ENCODE peak calls at places on chromosomes 7 and 10, in seven cellular contexts. E, K, P, D, Z, X and C are unnamed samples.

GRCh38 chr7:32680259-32681173 is 185.2 kb downstream of the AVL9 start:
- DNase-seq in E (peak), K (no peak), P (no peak), D (peak), Z (no peak), X (no peak), C (no peak)

GRCh38 chr10:103717341-103718246 is 137.8 kb downstream of the SH3PXD2A start:
- DNase-seq in E (no peak), K (no peak), P (no peak), D (no peak), Z (no peak), X (no peak), C (no peak)

GRCh38 chr7:94324380-94325120 is 70.1 kb upstream of the COL1A2 start:
- DNase-seq in E (no peak), K (no peak), P (no peak), D (peak), Z (no peak), X (no peak), C (no peak)

GRCh38 chr7:32587431-32587948 is 92.2 kb downstream of the AVL9 start:
- DNase-seq in E (no peak), K (no peak), P (peak), D (peak), Z (no peak), X (no peak), C (no peak)

GRCh38 chr10:60753817-60754216 is 24.5 kb upstream of the CDK1 start:
- DNase-seq in E (no peak), K (no peak), P (no peak), D (no peak), Z (no peak), X (no peak), C (no peak)

GRCh38 chr7:30019960-30020359 is 6.5 kb downstream of the FKBP14 start:
- DNase-seq in E (no peak), K (no peak), P (no peak), D (peak), Z (no peak), X (no peak), C (no peak)

GRCh38 chr7:77327932-77328628 is 88.1 kb downstream of the GSAP start:
- DNase-seq in E (no peak), K (no peak), P (no peak), D (no peak), Z (no peak), X (peak), C (no peak)

GRCh38 chr10:17836917-17837316 is 27.8 kb downstream of the MRC1 start:
- DNase-seq in E (peak), K (peak), P (peak), D (peak), Z (peak), X (no peak), C (peak)

GRCh38 chr10:7696545-7696944 is 6.6 kb upstream of the ITIH2 start:
- DNase-seq in E (peak), K (no peak), P (peak), D (no peak), Z (no peak), X (peak), C (no peak)

GRCh38 chr7:8143151-8143874 is 118.7 kb downstream of the ICA1 start:
- DNase-seq in E (no peak), K (no peak), P (no peak), D (no peak), Z (no peak), X (no peak), C (no peak)

GRCh38 chr7:5594616-5595544 is 171.2 kb upstream of the TNRC18 start:
- DNase-seq in E (no peak), K (no peak), P (peak), D (peak), Z (no peak), X (no peak), C (peak)

GRCh38 chr7:96144260-96144526 is 177.7 kb downstream of the SLC25A13 start:
- DNase-seq in E (no peak), K (no peak), P (no peak), D (peak), Z (no peak), X (no peak), C (no peak)

GRCh38 chr7:18241543-18242231 is 214.0 kb upstream of the PRPS1L1 start:
- DNase-seq in E (no peak), K (no peak), P (no peak), D (no peak), Z (no peak), X (no peak), C (no peak)

GRCh38 chr10:6256439-6256838 is 53.7 kb downstream of the PFKFB3 start:
- DNase-seq in E (no peak), K (peak), P (no peak), D (no peak), Z (no peak), X (no peak), C (no peak)

GRCh38 chr10:4249841-4250496 is 465.0 kb upstream of the KLF6 start:
- DNase-seq in E (no peak), K (no peak), P (no peak), D (no peak), Z (no peak), X (no peak), C (no peak)

GRCh38 chr10:91935886-91936285 is 12.3 kb downstream of the BTAF1 start:
- DNase-seq in E (no peak), K (no peak), P (no peak), D (peak), Z (no peak), X (no peak), C (no peak)

GRCh38 chr7:5630670-5631069 is 150.8 kb downstream of the RNF216 start:
- DNase-seq in E (no peak), K (no peak), P (no peak), D (no peak), Z (no peak), X (no peak), C (no peak)

GRCh38 chr10:66472156-66472555 is 453.7 kb upstream of the LRRTM3 start:
- DNase-seq in E (no peak), K (no peak), P (no peak), D (no peak), Z (no peak), X (no peak), C (no peak)

GRCh38 chr7:106640368-106641141 is 20.4 kb downstream of the CCDC71L start:
- DNase-seq in E (no peak), K (no peak), P (no peak), D (peak), Z (no peak), X (no peak), C (no peak)

GRCh38 chr7:1122832-1123501 is 35.1 kb downstream of the GPER1 start:
- DNase-seq in E (no peak), K (no peak), P (peak), D (no peak), Z (peak), X (no peak), C (no peak)

GRCh38 chr7:96426027-96426426 is 104.1 kb upstream of the SLC25A13 start:
- DNase-seq in E (no peak), K (no peak), P (no peak), D (no peak), Z (no peak), X (no peak), C (no peak)

GRCh38 chr10:59098811-59099452 is 77.5 kb upstream of the PHYHIPL start:
- DNase-seq in E (no peak), K (no peak), P (no peak), D (peak), Z (no peak), X (no peak), C (no peak)

GRCh38 chr10:101030492-101031127 is 319 bp downstream of the PDZD7 start:
- DNase-seq in E (no peak), K (peak), P (no peak), D (no peak), Z (no peak), X (no peak), C (no peak)

GRCh38 chr7:41628926-41629325 is 74.0 kb downstream of the INHBA start:
- DNase-seq in E (no peak), K (no peak), P (peak), D (peak), Z (no peak), X (no peak), C (no peak)

GRCh38 chr10:88150338-88150737 is 286.9 kb downstream of the PTEN start:
- DNase-seq in E (no peak), K (no peak), P (no peak), D (peak), Z (peak), X (no peak), C (no peak)

GRCh38 chr10:21523557-21524008 is 1.9 kb downstream of the SKIDA1 start:
- DNase-seq in E (peak), K (no peak), P (no peak), D (peak), Z (no peak), X (no peak), C (no peak)

GRCh38 chr7:25384820-25385560 is 156.7 kb upstream of the NPVF start:
- DNase-seq in E (no peak), K (no peak), P (no peak), D (no peak), Z (no peak), X (no peak), C (peak)

GRCh38 chr7:42128703-42129102 is 108.3 kb downstream of the GLI3 start:
- DNase-seq in E (no peak), K (no peak), P (no peak), D (no peak), Z (no peak), X (no peak), C (no peak)

GRCh38 chr10:20887706-20888535 is 9.2 kb downstream of the NEBL start:
- DNase-seq in E (no peak), K (no peak), P (no peak), D (no peak), Z (no peak), X (no peak), C (no peak)

GRCh38 chr7:2787251-2787968 is 56.7 kb downstream of the GNA12 start:
- DNase-seq in E (no peak), K (no peak), P (no peak), D (no peak), Z (no peak), X (no peak), C (no peak)

GRCh38 chr7:150975536-150976285 is 2.4 kb downstream of the KCNH2 start:
- DNase-seq in E (no peak), K (no peak), P (no peak), D (no peak), Z (no peak), X (peak), C (no peak)

GRCh38 chr7:103989785-103990775 is 622 bp upstream of the RELN start:
- DNase-seq in E (peak), K (no peak), P (no peak), D (peak), Z (no peak), X (no peak), C (no peak)

GRCh38 chr7:127189074-127189473 is 63.7 kb downstream of the GRM8 start:
- DNase-seq in E (no peak), K (no peak), P (no peak), D (no peak), Z (no peak), X (no peak), C (no peak)

GRCh38 chr10:79444243-79445119 is 943 bp downstream of the ZCCHC24 start:
- DNase-seq in E (peak), K (peak), P (peak), D (peak), Z (peak), X (peak), C (peak)
- H3K27ac ChIP-seq in E (peak), K (peak), P (peak), D (peak), Z (peak), X (peak), C (peak)

DNA sequence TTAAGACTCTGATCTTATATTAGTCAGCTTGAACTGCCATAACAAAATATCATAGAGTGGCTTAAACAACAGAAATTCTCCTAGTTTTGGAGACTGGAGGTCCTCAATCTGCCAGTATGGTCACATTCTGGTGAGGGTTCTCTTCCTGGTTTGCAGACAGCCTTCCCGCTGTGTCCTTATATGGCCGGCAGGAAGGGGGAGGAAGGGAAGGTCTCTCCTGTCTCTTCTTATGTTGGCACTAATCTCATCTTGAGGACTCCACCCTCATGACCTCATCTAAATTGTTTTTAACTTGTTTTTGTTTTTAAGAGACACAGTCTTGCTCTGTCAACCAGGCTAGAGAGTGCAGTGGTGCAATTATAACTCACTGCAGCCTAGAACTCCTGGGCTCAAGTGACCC is 53.1 kb downstream of the VPS41 start:
- DNase-seq in E (no peak), K (no peak), P (no peak), D (no peak), Z (no peak), X (no peak), C (no peak)
- H3K4me3 ChIP-seq in E (no peak), K (no peak), P (no peak), D (no peak), Z (no peak), X (no peak), C (no peak)

GRCh38 chr10:916716-917415 is 14.6 kb downstream of the LARP4B start:
- DNase-seq in E (no peak), K (peak), P (no peak), D (no peak), Z (no peak), X (no peak), C (no peak)
- TF ChIP-seq POLR2A in E (no peak), K (no peak), P (no peak), D (no peak), Z (no peak), X (no peak), C (no peak)

DNA sequence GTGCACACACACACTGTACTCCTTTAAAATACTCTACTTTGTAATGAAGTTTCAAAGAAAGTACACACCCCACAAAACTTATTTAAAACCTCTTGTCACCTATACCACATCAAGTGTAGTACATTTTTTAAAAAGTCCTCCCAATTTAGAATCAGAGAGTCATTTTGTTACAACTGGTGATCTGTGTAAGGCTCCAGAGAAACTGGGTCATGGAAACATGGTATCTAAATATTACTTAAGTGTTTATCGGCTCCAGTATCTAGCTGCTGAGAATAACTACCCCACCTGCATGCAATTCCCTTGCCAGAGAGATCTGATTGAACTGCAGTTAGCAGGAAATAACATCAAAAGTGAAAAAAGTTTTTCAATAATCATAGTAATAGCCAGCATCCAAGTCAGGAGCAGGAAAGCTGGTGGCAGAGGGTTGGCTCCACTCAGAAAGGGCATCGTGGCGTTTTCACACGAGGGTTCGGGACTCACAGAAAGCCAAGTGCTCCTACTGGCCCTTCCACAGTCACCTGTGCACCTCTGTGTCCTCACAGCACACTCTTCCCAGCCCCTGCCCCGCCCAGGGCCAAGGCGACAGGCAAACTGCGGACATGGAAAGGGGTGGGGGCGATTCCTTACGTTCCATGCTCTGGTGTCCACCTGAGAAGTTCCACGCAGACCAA is 6.5 kb downstream of the RGS10 start:
- DNase-seq in E (no peak), K (peak), P (no peak), D (no peak), Z (no peak), X (peak), C (no peak)
- H3K27ac ChIP-seq in E (no peak), K (peak), P (no peak), D (no peak), Z (peak), X (peak), C (no peak)

DNA sequence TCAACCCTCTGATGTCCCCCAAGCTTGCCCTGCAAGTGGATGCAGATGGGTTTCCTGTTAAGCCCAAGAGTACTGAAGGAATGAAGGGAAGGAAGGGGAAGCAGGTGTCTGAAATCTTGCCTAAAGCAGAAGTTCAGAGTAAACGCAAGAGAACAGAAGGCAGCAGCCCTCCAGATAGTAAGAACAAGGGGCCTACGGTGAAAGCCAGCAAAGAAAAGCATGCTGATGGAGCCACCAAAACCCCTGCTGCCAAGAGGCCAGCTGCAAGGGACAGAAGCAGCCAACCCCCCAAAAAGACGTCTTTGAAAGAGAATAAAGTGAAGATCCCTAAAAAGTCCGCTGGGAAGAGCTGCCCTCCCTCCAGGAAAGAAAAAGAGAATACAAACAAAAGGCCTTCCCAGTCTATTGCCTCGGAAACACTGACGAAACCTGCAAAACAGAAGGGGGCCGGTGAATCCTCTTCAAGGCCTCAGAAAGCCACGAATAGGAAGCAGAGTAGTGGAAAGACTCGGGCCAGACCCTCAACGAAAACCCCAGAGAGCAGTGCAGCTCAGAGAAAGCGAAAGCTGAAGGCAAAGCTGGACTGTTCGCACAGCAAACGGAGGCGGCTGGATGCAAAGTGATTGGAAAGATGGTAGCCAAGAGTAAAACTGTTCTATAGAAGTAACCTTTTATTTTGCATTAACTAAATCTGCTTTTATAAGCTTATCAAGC is 152.6 kb downstream of the LCOR start:
- DNase-seq in E (no peak), K (no peak), P (no peak), D (no peak), Z (no peak), X (no peak), C (no peak)
- H3K4me3 ChIP-seq in E (no peak), K (no peak), P (peak), D (no peak), Z (no peak), X (no peak), C (no peak)

GRCh38 chr7:157844611-157845010 is 507.8 kb downstream of the DNAJB6 start:
- DNase-seq in E (no peak), K (no peak), P (no peak), D (no peak), Z (no peak), X (no peak), C (no peak)
- TF ChIP-seq POLR2A in E (no peak), K (no peak), P (no peak), D (no peak), Z (no peak), X (no peak), C (no peak)

GRCh38 chr7:44572771-44573170 is 937 bp downstream of the DDX56 start:
- DNase-seq in E (no peak), K (no peak), P (no peak), D (no peak), Z (no peak), X (no peak), C (no peak)
- H3K27ac ChIP-seq in E (no peak), K (no peak), P (no peak), D (peak), Z (no peak), X (no peak), C (no peak)

GRCh38 chr10:110648743-110649651 is 4.9 kb downstream of the RBM20 start:
- DNase-seq in E (no peak), K (no peak), P (no peak), D (peak), Z (no peak), X (no peak), C (no peak)

GRCh38 chr10:110650265-110650668 is 6.1 kb downstream of the RBM20 start:
- DNase-seq in E (no peak), K (no peak), P (no peak), D (no peak), Z (no peak), X (no peak), C (no peak)

GRCh38 chr10:110647136-110647430 is 2.9 kb downstream of the RBM20 start:
- DNase-seq in E (no peak), K (no peak), P (no peak), D (peak), Z (no peak), X (no peak), C (no peak)

GRCh38 chr10:110651044-110651958 is 7.2 kb downstream of the RBM20 start:
- DNase-seq in E (no peak), K (peak), P (no peak), D (peak), Z (no peak), X (peak), C (no peak)

DNA sequence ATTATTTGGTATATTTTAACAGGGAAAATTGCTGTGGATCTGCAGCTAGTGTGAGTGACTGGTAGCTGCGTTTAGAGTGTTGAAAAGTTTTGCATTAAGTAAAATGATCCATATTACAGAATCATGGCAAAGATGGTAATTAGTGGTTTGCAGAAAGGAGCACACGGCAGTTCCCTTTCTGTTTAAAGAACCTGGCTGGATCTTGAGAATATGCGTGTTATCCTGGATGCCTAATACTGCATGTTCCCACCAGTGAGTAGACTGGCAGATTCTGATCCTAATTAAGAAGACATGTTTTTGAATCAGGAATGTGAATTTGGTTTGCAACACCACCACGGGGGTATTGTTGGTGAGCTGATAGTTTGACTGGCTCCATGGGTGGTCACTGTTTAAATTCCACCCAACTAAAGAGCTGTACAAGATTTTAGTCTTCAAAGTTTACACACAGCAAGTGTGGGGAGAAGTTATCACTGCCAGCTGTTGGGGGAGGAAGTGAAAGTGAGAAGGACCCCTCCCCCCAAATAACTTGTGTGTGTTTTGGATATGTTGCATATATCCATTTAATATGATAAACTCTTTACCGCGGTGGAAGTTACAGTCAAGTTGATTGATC is 5.6 kb downstream of the RBM20 start:
- DNase-seq in E (no peak), K (no peak), P (no peak), D (no peak), Z (no peak), X (no peak), C (no peak)
- H3K4me3 ChIP-seq in E (no peak), K (no peak), P (no peak), D (no peak), Z (no peak), X (no peak), C (no peak)